ENCODE peak calls at places on chromosome 1, in ten cellular contexts. G, B, N, V, A, L, R, Q, S and D are unnamed samples.
A peak's percentile ranks its signal among the peaks of the same experiment; 100 is the strongest.

GRCh38 chr1:37553927-37554808 is at the start of gene SNIP1:
- DNase-seq in S (peak; percentile 90), G (peak; percentile 91), N (peak; percentile 93), A (peak; percentile 91), R (peak; percentile 96), Q (peak; percentile 88), L (peak; percentile 90), V (peak; percentile 93), B (peak; percentile 86), D (peak; percentile 96)

GRCh38 chr1:230691615-230692014 is 22.3 kb downstream of the AGT start:
- DNase-seq in R (no peak), V (no peak), B (no peak), S (no peak), L (no peak), Q (no peak), N (no peak), A (no peak), G (no peak), D (no peak)

GRCh38 chr1:233673947-233674431 is 60.1 kb downstream of the KCNK1 start:
- DNase-seq in B (no peak), S (no peak), G (no peak), A (no peak), Q (no peak), N (no peak), V (no peak), R (no peak), L (peak; percentile 13), D (no peak)

GRCh38 chr1:29235955-29236742 is at the start of gene PTPRU:
- DNase-seq in S (peak; percentile 81), B (peak; percentile 33), A (peak; percentile 55), Q (peak; percentile 94), R (peak; percentile 94), L (peak; percentile 53), G (peak; percentile 81), N (peak; percentile 85), V (peak; percentile 84), D (peak; percentile 82)

GRCh38 chr1:173114381-173114780 is 63.6 kb upstream of the TNFSF18 start:
- DNase-seq in L (no peak), Q (no peak), G (no peak), S (no peak), A (no peak), R (no peak), V (no peak), N (no peak), B (peak; percentile 58), D (no peak)

GRCh38 chr1:169924829-169925228 is 31.1 kb upstream of the SCYL3 start:
- DNase-seq in R (no peak), L (no peak), V (no peak), B (no peak), S (no peak), N (no peak), A (no peak), G (no peak), Q (no peak), D (no peak)

GRCh38 chr1:25971044-25971881 is 26.6 kb downstream of the PAFAH2 start:
- DNase-seq in L (no peak), S (no peak), V (no peak), G (no peak), Q (no peak), N (no peak), A (no peak), R (no peak), B (no peak), D (no peak)

GRCh38 chr1:147151244-147151643 is 21.0 kb downstream of the PRKAB2 start:
- DNase-seq in V (no peak), R (no peak), L (no peak), S (no peak), A (no peak), G (no peak), Q (no peak), N (no peak), B (no peak), D (no peak)

GRCh38 chr1:22600071-22600816 is 36.2 kb upstream of the C1QA start:
- DNase-seq in S (no peak), Q (no peak), G (no peak), L (no peak), R (no peak), N (no peak), V (no peak), B (no peak), A (no peak), D (peak; percentile 77)

GRCh38 chr1:92599184-92599583 is 112.5 kb upstream of the GFI1 start:
- DNase-seq in V (no peak), S (no peak), G (no peak), A (peak; percentile 70), Q (no peak), R (no peak), L (peak; percentile 64), B (peak; percentile 32), N (no peak), D (peak; percentile 23)

GRCh38 chr1:216111842-216112241 is 311.4 kb downstream of the USH2A start:
- DNase-seq in N (no peak), R (no peak), V (no peak), Q (no peak), A (peak; percentile 23), L (peak; percentile 0), G (no peak), S (no peak), B (no peak), D (no peak)

GRCh38 chr1:1431006-1431844 is 4.3 kb upstream of the VWA1 start:
- DNase-seq in G (no peak), N (no peak), V (no peak), A (no peak), Q (no peak), R (no peak), S (no peak), B (no peak), L (no peak), D (no peak)

GRCh38 chr1:151008244-151009205 is at the start of gene PRUNE1:
- DNase-seq in B (peak; percentile 92), R (peak; percentile 99), V (peak; percentile 97), S (peak; percentile 97), L (peak; percentile 96), A (peak; percentile 96), G (peak; percentile 97), Q (peak; percentile 96), N (peak; percentile 98), D (peak; percentile 99)
- TF ChIP-seq CTCF in B (no peak), R (no peak), V (peak; percentile 37), S (no peak), L (no peak), A (no peak), G (no peak), Q (peak; percentile 18), N (no peak), D (no peak)

GRCh38 chr1:226569879-226570547 is 21.4 kb downstream of the STUM start:
- DNase-seq in R (no peak), Q (no peak), G (no peak), V (no peak), S (no peak), B (no peak), A (no peak), L (no peak), N (no peak), D (no peak)

GRCh38 chr1:226566234-226566633 is 17.7 kb downstream of the STUM start:
- DNase-seq in S (no peak), N (no peak), A (no peak), Q (no peak), B (no peak), G (no peak), V (no peak), L (no peak), R (no peak), D (no peak)

GRCh38 chr1:226568975-226569741 is 20.6 kb downstream of the STUM start:
- DNase-seq in S (no peak), Q (no peak), L (no peak), R (no peak), V (no peak), G (no peak), A (no peak), B (no peak), N (no peak), D (no peak)

GRCh38 chr1:226565476-226565875 is 16.9 kb downstream of the STUM start:
- DNase-seq in Q (no peak), L (no peak), V (no peak), B (no peak), S (no peak), R (no peak), A (no peak), G (no peak), N (no peak), D (no peak)

DNA sequence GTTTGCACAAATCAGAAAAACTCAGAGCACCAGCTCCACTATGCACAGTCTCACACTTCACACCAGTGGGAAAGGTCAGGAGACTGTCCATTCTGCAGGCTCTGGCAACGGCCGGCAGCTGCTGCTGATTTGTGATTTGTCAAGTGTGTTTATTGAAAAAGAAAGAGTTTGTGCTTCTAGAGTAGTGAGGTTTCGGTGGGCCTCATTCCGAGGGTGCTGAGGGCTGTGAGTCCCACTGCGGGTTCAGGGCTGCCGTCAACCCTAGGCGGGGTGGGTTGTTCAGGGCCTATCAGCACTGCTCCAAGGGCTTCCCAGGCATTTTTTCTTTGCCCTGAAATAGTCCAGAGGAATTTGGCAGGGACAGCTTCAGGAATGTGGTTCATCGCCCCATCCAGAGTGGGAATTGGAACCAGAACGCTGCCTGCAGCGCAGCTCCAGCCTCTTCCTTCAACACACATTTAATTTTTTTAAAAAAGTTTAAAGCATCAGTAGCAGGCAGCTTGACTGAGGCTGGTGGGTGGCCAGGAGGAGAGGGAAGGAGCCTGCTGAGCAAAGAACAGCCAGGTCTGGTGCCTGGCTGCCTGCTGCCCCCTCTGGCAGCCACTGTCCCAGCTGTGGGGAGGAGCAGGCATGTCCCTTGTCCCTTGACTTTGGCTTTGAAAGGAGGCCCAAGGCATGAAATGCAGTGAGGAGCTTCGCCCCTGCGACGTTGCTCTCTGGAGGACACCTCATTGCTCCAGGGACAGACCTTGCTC is 19.7 kb downstream of the STUM start:
- DNase-seq in B (no peak), L (peak; percentile 15), G (no peak), R (no peak), Q (no peak), V (no peak), S (no peak), A (no peak), N (no peak), D (no peak)
- TF ChIP-seq CTCF in B (peak; percentile 14), L (peak; percentile 21), G (peak; percentile 26), R (peak; percentile 34), Q (peak; percentile 53), V (no peak), S (peak; percentile 57), A (no peak), N (no peak), D (no peak)

DNA sequence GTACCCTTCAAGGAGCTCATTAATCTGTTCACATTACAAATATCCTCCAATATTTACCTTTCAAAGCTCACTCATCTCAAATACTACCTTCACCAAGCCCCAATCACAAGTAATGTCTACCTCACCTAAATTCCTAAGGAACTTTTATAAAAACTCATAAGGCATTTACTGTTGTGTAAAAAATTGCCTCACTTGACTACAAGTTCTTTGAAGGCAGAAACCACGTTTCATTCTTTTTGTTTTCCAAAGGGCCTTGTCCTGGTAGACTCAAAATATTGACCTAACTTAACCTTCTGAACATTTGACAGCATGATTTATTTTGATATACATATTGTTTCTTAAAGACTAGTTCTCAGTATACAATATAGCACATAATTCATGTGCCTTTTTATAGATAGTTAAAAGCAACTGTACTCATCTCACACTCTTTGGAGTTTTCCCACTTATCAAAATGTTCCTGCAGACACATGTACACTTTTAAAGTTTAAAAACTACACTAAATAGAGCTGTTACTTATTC is 2.5 kb downstream of the USP33 start:
- DNase-seq in Q (no peak), V (no peak), R (no peak), N (no peak), B (no peak), A (no peak), G (no peak), L (no peak), S (no peak), D (no peak)
- TF ChIP-seq CTCF in Q (no peak), V (no peak), R (no peak), N (no peak), B (no peak), A (no peak), G (no peak), L (no peak), S (no peak), D (no peak)

GRCh38 chr1:6028042-6028895 is 17.4 kb upstream of the KCNAB2 start:
- DNase-seq in B (peak; percentile 6), L (peak; percentile 21), Q (no peak), R (no peak), A (no peak), G (no peak), V (peak; percentile 43), S (no peak), N (no peak), D (no peak)
- TF ChIP-seq CTCF in B (no peak), L (no peak), Q (no peak), R (no peak), A (no peak), G (no peak), V (no peak), S (no peak), N (no peak), D (no peak)